ENCODE peak calls at places on chromosomes 16 and 17, in four cellular contexts. K, M, O and S are unnamed samples.

GRCh38 chr17:19447085-19447583 is 36.1 kb downstream of the RNF112 start:
- DNase-seq in K (peak), M (peak), O (no peak), S (peak)

GRCh38 chr16:11848842-11849241 is 2.5 kb downstream of the RSL1D1 start:
- DNase-seq in K (no peak), M (no peak), O (no peak), S (no peak)

GRCh38 chr17:75078097-75079022 is 9.4 kb upstream of the SLC16A5 start:
- DNase-seq in K (no peak), M (no peak), O (no peak), S (peak)

GRCh38 chr17:65660947-65661346 is 99.5 kb upstream of the AXIN2 start:
- DNase-seq in K (no peak), M (peak), O (no peak), S (peak)

GRCh38 chr17:51152766-51153209 is 571 bp upstream of the NME1 start:
- DNase-seq in K (no peak), M (no peak), O (no peak), S (no peak)

GRCh38 chr17:57902117-57902799 is 52.4 kb upstream of the MRPS23 start:
- DNase-seq in K (no peak), M (no peak), O (no peak), S (no peak)

GRCh38 chr17:14068542-14069250 is 608 bp upstream of the COX10 start:
- DNase-seq in K (no peak), M (no peak), O (no peak), S (no peak)

GRCh38 chr16:27843800-27844199 is 219.7 kb downstream of the GSG1L start:
- DNase-seq in K (no peak), M (no peak), O (no peak), S (no peak)

GRCh38 chr17:80345841-80346497 is 69.0 kb upstream of the ENDOV start:
- DNase-seq in K (no peak), M (no peak), O (no peak), S (no peak)

GRCh38 chr17:14840616-14841231 is 424.4 kb downstream of the PMP22 start:
- DNase-seq in K (no peak), M (no peak), O (peak), S (peak)

GRCh38 chr17:10149573-10150399 is 48.6 kb downstream of the GAS7 start:
- DNase-seq in K (no peak), M (no peak), O (no peak), S (peak)

GRCh38 chr17:40827746-40828453 is 5.5 kb upstream of the KRT10 start:
- DNase-seq in K (no peak), M (peak), O (no peak), S (no peak)

GRCh38 chr17:83005639-83006038 is 73.8 kb upstream of the METRNL start:
- DNase-seq in K (no peak), M (no peak), O (no peak), S (no peak)

GRCh38 chr17:49952912-49953497 is 16.0 kb upstream of the DLX4 start:
- DNase-seq in K (no peak), M (no peak), O (no peak), S (no peak)

GRCh38 chr17:73952498-73953205 is 250.8 kb upstream of the RPL38 start:
- DNase-seq in K (peak), M (peak), O (no peak), S (no peak)

GRCh38 chr17:62671553-62671952 is 44.1 kb downstream of the MRC2 start:
- DNase-seq in K (no peak), M (peak), O (no peak), S (no peak)

GRCh38 chr16:30760577-30761426 is 1.1 kb downstream of the CFAP119 start:
- DNase-seq in K (no peak), M (no peak), O (no peak), S (no peak)

GRCh38 chr16:48487287-48487686 is 102.1 kb upstream of the SIAH1 start:
- DNase-seq in K (no peak), M (no peak), O (no peak), S (no peak)

GRCh38 chr16:14070877-14071575 is at the start of gene MRTFB:
- DNase-seq in K (peak), M (peak), O (no peak), S (no peak)

GRCh38 chr16:88323546-88324330 is 59.0 kb upstream of the ZNF469 start:
- DNase-seq in K (no peak), M (no peak), O (no peak), S (no peak)

GRCh38 chr17:49587366-49588073 is 11.8 kb downstream of the NXPH3 start:
- DNase-seq in K (no peak), M (no peak), O (no peak), S (no peak)

GRCh38 chr16:47370536-47370935 is 90.3 kb downstream of the ITFG1 start:
- DNase-seq in K (no peak), M (no peak), O (no peak), S (no peak)

GRCh38 chr17:67343237-67343636 is 23.1 kb downstream of the PSMD12 start:
- DNase-seq in K (no peak), M (no peak), O (no peak), S (no peak)

GRCh38 chr16:17101646-17102045 is 369.1 kb downstream of the XYLT1 start:
- DNase-seq in K (no peak), M (peak), O (no peak), S (no peak)

GRCh38 chr16:57128787-57129389 is 36.5 kb downstream of the CPNE2 start:
- DNase-seq in K (no peak), M (no peak), O (no peak), S (no peak)

GRCh38 chr16:70685061-70685937 is 554 bp downstream of the MTSS2 start:
- DNase-seq in K (no peak), M (peak), O (no peak), S (no peak)

GRCh38 chr17:68182940-68183551 is 64.8 kb upstream of the AMZ2 start:
- DNase-seq in K (no peak), M (peak), O (no peak), S (no peak)

GRCh38 chr17:82752371-82753200 is 721 bp downstream of the TBCD start:
- DNase-seq in K (peak), M (peak), O (no peak), S (no peak)

GRCh38 chr16:2333772-2334379 is 6.7 kb downstream of the ABCA3 start:
- DNase-seq in K (no peak), M (peak), O (no peak), S (no peak)

GRCh38 chr16:86919531-86920305 is 341.4 kb downstream of the FOXL1 start:
- DNase-seq in K (no peak), M (no peak), O (no peak), S (no peak)

GRCh38 chr17:14297161-14297851 is 3.6 kb upstream of the HS3ST3B1 start:
- DNase-seq in K (no peak), M (no peak), O (no peak), S (no peak)

GRCh38 chr17:35780876-35781409 is 14.5 kb downstream of the MMP28 start:
- DNase-seq in K (no peak), M (no peak), O (no peak), S (no peak)

GRCh38 chr17:74011963-74012362 is 191.5 kb upstream of the RPL38 start:
- DNase-seq in K (no peak), M (no peak), O (no peak), S (no peak)

GRCh38 chr16:56399492-56399891 is 25.9 kb downstream of the AMFR start:
- DNase-seq in K (no peak), M (no peak), O (no peak), S (no peak)

GRCh38 chr16:60142991-60143705 is 1409.0 kb upstream of the GOT2 start:
- DNase-seq in K (no peak), M (no peak), O (no peak), S (no peak)

GRCh38 chr17:78313735-78314648 is 45.9 kb downstream of the SOCS3 start:
- DNase-seq in K (peak), M (peak), O (no peak), S (no peak)

GRCh38 chr17:76107507-76107906 is 3.9 kb upstream of the EXOC7 start:
- DNase-seq in K (no peak), M (no peak), O (no peak), S (no peak)

GRCh38 chr17:35900693-35901487 is 20.7 kb upstream of the CCL5 start:
- DNase-seq in K (no peak), M (no peak), O (no peak), S (no peak)

GRCh38 chr17:27807567-27808470 is 7.5 kb upstream of the NOS2 start:
- DNase-seq in K (peak), M (no peak), O (no peak), S (no peak)

GRCh38 chr17:59418732-59419166 is 87.3 kb downstream of the YPEL2 start:
- DNase-seq in K (no peak), M (no peak), O (no peak), S (no peak)

GRCh38 chr17:59421722-59422121 is 90.3 kb downstream of the YPEL2 start:
- DNase-seq in K (no peak), M (no peak), O (no peak), S (no peak)

GRCh38 chr17:59423137-59423703 is 91.8 kb downstream of the YPEL2 start:
- DNase-seq in K (peak), M (peak), O (no peak), S (no peak)

GRCh38 chr17:59423903-59424302 is 92.4 kb downstream of the YPEL2 start:
- DNase-seq in K (no peak), M (no peak), O (no peak), S (no peak)

GRCh38 chr17:59420901-59421300 is 89.4 kb downstream of the YPEL2 start:
- DNase-seq in K (no peak), M (no peak), O (no peak), S (no peak)
- TF ChIP-seq CTCF in K (no peak), M (no peak), O (no peak), S (no peak)

DNA sequence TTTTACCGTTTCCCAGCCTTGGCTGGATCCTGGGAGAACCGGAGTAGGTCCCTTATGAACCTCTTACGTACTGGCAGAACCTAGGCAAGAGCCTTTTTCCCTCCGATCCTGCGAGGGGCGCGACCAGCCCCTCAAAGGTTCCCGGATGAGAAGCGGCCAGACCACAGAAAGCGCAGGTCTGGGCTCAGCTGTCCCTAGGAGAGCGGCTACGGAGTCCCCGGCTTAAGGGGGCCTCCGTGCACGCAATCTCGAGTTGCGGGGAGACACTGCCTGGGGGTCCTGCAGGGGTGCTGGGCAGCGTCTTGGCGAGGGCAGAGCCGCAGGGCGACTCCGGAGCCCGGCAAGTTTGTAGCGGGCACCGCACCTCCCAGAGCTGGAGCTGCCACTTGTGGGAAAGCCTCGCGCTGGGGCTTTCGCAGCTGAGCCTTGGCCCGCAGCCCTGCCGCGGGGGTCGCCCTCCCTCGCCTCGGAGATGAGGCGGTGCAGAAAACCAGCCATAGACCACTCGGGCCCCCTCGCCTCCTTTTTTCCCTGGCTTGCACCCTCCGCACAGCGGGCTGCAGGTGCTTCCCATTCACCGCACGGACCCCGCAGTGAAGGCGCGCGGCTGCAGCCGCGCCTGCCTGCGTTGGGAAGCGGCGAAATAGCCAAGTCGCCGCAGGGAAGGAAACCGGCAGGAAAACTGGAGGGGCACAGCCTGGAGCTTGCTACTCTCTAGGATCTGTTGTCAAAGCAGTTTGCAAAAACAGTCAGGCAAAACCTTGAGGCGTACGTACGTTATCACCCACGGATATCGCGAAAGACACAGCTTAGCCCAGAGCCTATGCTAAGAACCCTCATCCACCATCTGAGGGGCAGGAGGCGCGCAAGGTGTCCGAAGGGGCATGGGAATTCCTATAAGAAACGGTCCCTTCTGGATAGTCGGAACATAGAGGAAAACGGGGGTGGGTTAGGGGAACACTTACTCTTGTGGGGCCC is 834 bp downstream of the CDH8 start:
- DNase-seq in K (no peak), M (no peak), O (no peak), S (no peak)
- H3K4me3 ChIP-seq in K (peak), M (no peak), O (no peak), S (peak)

GRCh38 chr16:89490386-89491237 is at the start of gene ANKRD11:
- DNase-seq in K (peak), M (peak), O (peak), S (peak)

GRCh38 chr16:89489040-89489721 is 1.2 kb downstream of the ANKRD11 start:
- DNase-seq in K (peak), M (peak), O (peak), S (peak)

GRCh38 chr16:89491974-89492687 is 1.8 kb upstream of the ANKRD11 start:
- DNase-seq in K (no peak), M (peak), O (no peak), S (no peak)

GRCh38 chr16:89489731-89490385 is 503 bp downstream of the ANKRD11 start:
- DNase-seq in K (no peak), M (peak), O (no peak), S (no peak)

DNA sequence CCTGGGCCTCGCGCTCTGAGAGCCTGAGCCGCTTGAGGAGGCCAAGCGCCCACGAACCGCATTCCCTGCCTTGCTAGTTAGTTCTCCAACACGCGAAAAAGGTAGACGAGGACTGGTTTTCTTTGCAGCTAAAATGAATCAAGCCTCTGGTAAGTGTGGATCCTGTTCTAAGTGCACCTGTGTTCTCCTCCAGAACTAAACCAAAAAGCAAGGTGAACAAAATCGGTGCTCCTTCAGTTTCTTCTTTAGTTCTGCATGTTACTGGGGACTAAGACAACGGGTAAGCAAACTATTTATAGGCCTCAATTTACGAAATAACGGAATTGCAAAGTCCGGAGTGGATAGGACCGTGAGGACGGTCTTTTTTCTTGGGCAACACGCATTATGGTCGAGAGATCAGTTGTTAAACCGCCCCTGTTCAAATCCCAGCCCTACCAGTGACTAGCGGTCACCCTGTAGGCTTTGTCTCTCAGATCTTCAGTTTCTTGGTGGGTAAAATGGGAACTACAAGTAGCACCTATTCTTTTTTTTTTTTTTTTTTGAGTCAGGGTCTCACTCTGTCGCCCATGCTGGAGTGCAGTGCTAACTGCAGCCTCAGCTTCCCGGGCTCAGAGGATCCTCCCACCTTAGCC is 993 bp upstream of the ANKRD11 start:
- DNase-seq in K (no peak), M (no peak), O (no peak), S (no peak)
- TF ChIP-seq CTCF in K (peak), M (no peak), O (peak), S (no peak)

DNA sequence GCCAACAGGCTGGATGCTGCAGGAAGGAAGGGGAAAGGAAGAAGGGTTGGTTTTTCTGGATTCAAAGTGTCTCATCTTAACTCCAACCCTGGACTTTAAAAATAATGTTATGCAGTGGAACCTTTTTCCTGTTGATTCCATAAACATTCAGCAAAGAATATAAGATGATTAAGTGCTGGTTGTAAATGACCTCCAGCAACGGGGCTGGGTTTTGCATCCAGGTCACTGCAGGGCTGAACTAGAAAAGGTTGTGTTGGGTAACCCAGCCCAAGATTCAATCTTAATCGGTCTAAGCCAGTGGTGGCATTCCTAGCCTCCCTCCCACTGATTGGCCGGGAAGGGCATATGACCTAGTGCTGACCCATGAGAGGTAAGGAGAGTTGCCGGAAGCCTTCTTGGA is 34.2 kb upstream of the PLCG2 start:
- DNase-seq in K (no peak), M (no peak), O (no peak), S (no peak)
- H3K4me3 ChIP-seq in K (no peak), M (no peak), O (no peak), S (no peak)

DNA sequence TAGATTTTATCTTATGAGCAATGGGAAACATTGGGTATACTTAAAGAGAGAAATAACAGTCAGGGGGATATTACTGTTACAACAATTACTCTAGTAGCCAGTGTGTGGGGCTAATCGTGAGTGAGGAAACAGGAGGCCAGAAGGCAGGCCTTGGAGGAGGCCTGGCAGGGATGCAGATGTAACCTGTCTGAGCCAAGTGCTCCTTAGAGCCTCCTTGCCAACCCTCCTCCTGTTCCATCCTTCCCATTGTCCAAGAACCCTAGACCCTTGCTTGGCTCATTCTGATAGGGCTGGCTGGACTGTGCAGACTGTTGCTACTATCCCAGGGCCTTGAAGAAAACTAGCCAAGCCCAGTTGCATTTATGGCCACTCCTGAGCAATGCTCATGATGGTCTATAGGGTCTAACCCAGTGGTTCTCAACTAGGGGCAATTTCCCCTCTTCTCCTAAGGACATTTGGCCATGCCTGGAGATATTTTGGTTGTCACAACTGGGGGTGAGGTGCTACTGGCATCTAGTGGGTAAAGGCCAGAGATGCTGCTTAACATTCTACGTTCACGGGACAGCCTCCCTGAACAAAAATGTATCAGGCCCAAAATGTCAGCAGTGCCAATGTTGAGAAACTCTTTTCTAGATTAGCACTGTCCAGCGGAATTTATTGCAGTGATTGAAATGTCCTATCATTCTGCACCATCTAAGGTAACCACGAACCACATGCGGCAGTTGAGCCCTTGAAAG is 24.4 kb upstream of the WSCD1 start:
- DNase-seq in K (no peak), M (no peak), O (no peak), S (no peak)
- TF ChIP-seq CTCF in K (peak), M (no peak), O (no peak), S (peak)

GRCh38 chr17:43832168-43832975 is 574 bp downstream of the MPP3 start:
- DNase-seq in K (peak), M (no peak), O (no peak), S (no peak)
- H3K4me3 ChIP-seq in K (peak), M (peak), O (peak), S (peak)

GRCh38 chr17:1627987-1628855 is at the start of gene SLC43A2:
- DNase-seq in K (peak), M (peak), O (no peak), S (peak)

GRCh38 chr17:1630662-1631061 is 2.0 kb upstream of the SLC43A2 start:
- DNase-seq in K (no peak), M (no peak), O (no peak), S (no peak)

GRCh38 chr17:1629647-1630310 is 1.1 kb upstream of the SLC43A2 start:
- DNase-seq in K (peak), M (peak), O (no peak), S (no peak)

GRCh38 chr17:1627219-1627986 is 1.2 kb downstream of the SLC43A2 start:
- DNase-seq in K (no peak), M (peak), O (no peak), S (no peak)

GRCh38 chr17:1628856-1629646 is 417 bp upstream of the SLC43A2 start:
- DNase-seq in K (peak), M (peak), O (peak), S (peak)
- TF ChIP-seq CTCF in K (peak), M (peak), O (no peak), S (no peak)